ENCODE peak calls at places on chromosomes 4 and X, in four cellular contexts. One of them, this sample, is unnamed.

GRCh38 chr4:137705171-137705783 is 173.0 kb upstream of the PCDH18 start:
- DNase-seq in NCI-H187 treated with DMSO at 0.1 percent for 48 hours: no peak
- DNase-seq in anterior cingulate cortex: no peak
- DNase-seq in body of pancreas: no peak
- DNase-seq in this sample: no peak

GRCh38 chr4:138890921-138891570 is 124.5 kb upstream of the NOCT start:
- DNase-seq in NCI-H187 treated with DMSO at 0.1 percent for 48 hours: peak; percentile 67
- DNase-seq in anterior cingulate cortex: no peak
- DNase-seq in body of pancreas: no peak
- DNase-seq in this sample: no peak

GRCh38 chrX:130770615-130771014 is 132.4 kb downstream of the ENOX2 start:
- DNase-seq in NCI-H187 treated with DMSO at 0.1 percent for 48 hours: no peak
- DNase-seq in anterior cingulate cortex: no peak
- DNase-seq in body of pancreas: no peak
- DNase-seq in this sample: no peak

GRCh38 chr4:128844931-128845330 is 35.4 kb downstream of the JADE1 start:
- DNase-seq in NCI-H187 treated with DMSO at 0.1 percent for 48 hours: no peak
- DNase-seq in anterior cingulate cortex: peak; percentile 5
- DNase-seq in body of pancreas: peak; percentile 94
- DNase-seq in this sample: no peak

GRCh38 chr4:138118270-138118669 is 123.9 kb downstream of the SLC7A11 start:
- DNase-seq in NCI-H187 treated with DMSO at 0.1 percent for 48 hours: no peak
- DNase-seq in anterior cingulate cortex: no peak
- DNase-seq in body of pancreas: no peak
- DNase-seq in this sample: no peak

GRCh38 chr4:66577922-66578321 is 907.6 kb upstream of the EPHA5 start:
- DNase-seq in NCI-H187 treated with DMSO at 0.1 percent for 48 hours: peak; percentile 23
- DNase-seq in anterior cingulate cortex: no peak
- DNase-seq in body of pancreas: no peak
- DNase-seq in this sample: no peak

GRCh38 chr4:108171541-108172230 is 3.0 kb upstream of the LEF1 start:
- DNase-seq in NCI-H187 treated with DMSO at 0.1 percent for 48 hours: no peak
- DNase-seq in anterior cingulate cortex: no peak
- DNase-seq in body of pancreas: no peak
- DNase-seq in this sample: no peak

GRCh38 chr4:54909964-54910363 is 215.4 kb downstream of the KDR start:
- DNase-seq in NCI-H187 treated with DMSO at 0.1 percent for 48 hours: no peak
- DNase-seq in anterior cingulate cortex: no peak
- DNase-seq in body of pancreas: no peak
- DNase-seq in this sample: no peak

GRCh38 chr4:139969635-139970266 is 184.2 kb downstream of the MAML3 start:
- DNase-seq in NCI-H187 treated with DMSO at 0.1 percent for 48 hours: no peak
- DNase-seq in anterior cingulate cortex: no peak
- DNase-seq in body of pancreas: no peak
- DNase-seq in this sample: no peak

GRCh38 chr4:173301518-173302201 is 32.5 kb downstream of the HMGB2 start:
- DNase-seq in NCI-H187 treated with DMSO at 0.1 percent for 48 hours: no peak
- DNase-seq in anterior cingulate cortex: no peak
- DNase-seq in body of pancreas: no peak
- DNase-seq in this sample: no peak

GRCh38 chr4:40585201-40585789 is 44.4 kb downstream of the RBM47 start:
- DNase-seq in NCI-H187 treated with DMSO at 0.1 percent for 48 hours: no peak
- DNase-seq in anterior cingulate cortex: no peak
- DNase-seq in body of pancreas: no peak
- DNase-seq in this sample: no peak

GRCh38 chr4:5751073-5751917 is 40.3 kb downstream of the EVC start:
- DNase-seq in NCI-H187 treated with DMSO at 0.1 percent for 48 hours: no peak
- DNase-seq in anterior cingulate cortex: no peak
- DNase-seq in body of pancreas: no peak
- DNase-seq in this sample: no peak

GRCh38 chr4:139975830-139976272 is 178.1 kb downstream of the MAML3 start:
- DNase-seq in NCI-H187 treated with DMSO at 0.1 percent for 48 hours: no peak
- DNase-seq in anterior cingulate cortex: no peak
- DNase-seq in body of pancreas: peak; percentile 34
- DNase-seq in this sample: no peak

GRCh38 chrX:132271330-132271729 is 52.1 kb upstream of the RAP2C start:
- DNase-seq in NCI-H187 treated with DMSO at 0.1 percent for 48 hours: no peak
- DNase-seq in anterior cingulate cortex: no peak
- DNase-seq in body of pancreas: no peak
- DNase-seq in this sample: no peak

GRCh38 chr4:62320612-62321011 is 1120.5 kb downstream of the ADGRL3 start:
- DNase-seq in NCI-H187 treated with DMSO at 0.1 percent for 48 hours: no peak
- DNase-seq in anterior cingulate cortex: no peak
- DNase-seq in body of pancreas: no peak
- DNase-seq in this sample: no peak

GRCh38 chrX:110167952-110168451 is 149.9 kb downstream of the AMMECR1 start:
- DNase-seq in NCI-H187 treated with DMSO at 0.1 percent for 48 hours: no peak
- DNase-seq in anterior cingulate cortex: peak; percentile 5
- DNase-seq in body of pancreas: peak; percentile 24
- DNase-seq in this sample: peak; percentile 25

GRCh38 chrX:153992180-153992579 is 19.6 kb downstream of the TMEM187 start:
- DNase-seq in NCI-H187 treated with DMSO at 0.1 percent for 48 hours: no peak
- DNase-seq in anterior cingulate cortex: no peak
- DNase-seq in body of pancreas: no peak
- DNase-seq in this sample: no peak

GRCh38 chr4:56200275-56200674 is 187.0 kb downstream of the AASDH start:
- DNase-seq in NCI-H187 treated with DMSO at 0.1 percent for 48 hours: no peak
- DNase-seq in anterior cingulate cortex: no peak
- DNase-seq in body of pancreas: no peak
- DNase-seq in this sample: no peak

GRCh38 chr4:8370835-8371234 is 69.7 kb downstream of the ACOX3 start:
- DNase-seq in NCI-H187 treated with DMSO at 0.1 percent for 48 hours: no peak
- DNase-seq in anterior cingulate cortex: no peak
- DNase-seq in body of pancreas: no peak
- DNase-seq in this sample: no peak

GRCh38 chr4:96037705-96038104 is 197.8 kb downstream of the PDHA2 start:
- DNase-seq in NCI-H187 treated with DMSO at 0.1 percent for 48 hours: no peak
- DNase-seq in anterior cingulate cortex: no peak
- DNase-seq in body of pancreas: no peak
- DNase-seq in this sample: no peak

GRCh38 chr4:47852121-47852520 is 14.3 kb upstream of the CORIN start:
- DNase-seq in NCI-H187 treated with DMSO at 0.1 percent for 48 hours: no peak
- DNase-seq in anterior cingulate cortex: no peak
- DNase-seq in body of pancreas: no peak
- DNase-seq in this sample: no peak

GRCh38 chrX:135384161-135384836 is 37.4 kb upstream of the SMIM10L2A start:
- DNase-seq in NCI-H187 treated with DMSO at 0.1 percent for 48 hours: no peak
- DNase-seq in anterior cingulate cortex: no peak
- DNase-seq in body of pancreas: no peak
- DNase-seq in this sample: no peak

GRCh38 chr4:98565646-98566403 is 92.6 kb downstream of the TSPAN5 start:
- DNase-seq in NCI-H187 treated with DMSO at 0.1 percent for 48 hours: no peak
- DNase-seq in anterior cingulate cortex: no peak
- DNase-seq in body of pancreas: no peak
- DNase-seq in this sample: no peak

GRCh38 chr4:11931266-11931665 is 502.6 kb upstream of the HS3ST1 start:
- DNase-seq in NCI-H187 treated with DMSO at 0.1 percent for 48 hours: no peak
- DNase-seq in anterior cingulate cortex: no peak
- DNase-seq in body of pancreas: no peak
- DNase-seq in this sample: no peak

GRCh38 chrX:14398725-14399124 is 130.6 kb upstream of the GLRA2 start:
- DNase-seq in NCI-H187 treated with DMSO at 0.1 percent for 48 hours: no peak
- DNase-seq in anterior cingulate cortex: no peak
- DNase-seq in body of pancreas: no peak
- DNase-seq in this sample: no peak

GRCh38 chrX:38561951-38562719 is 793 bp downstream of the TSPAN7 start:
- DNase-seq in NCI-H187 treated with DMSO at 0.1 percent for 48 hours: no peak
- DNase-seq in anterior cingulate cortex: peak; percentile 9
- DNase-seq in body of pancreas: peak; percentile 31
- DNase-seq in this sample: peak; percentile 8

GRCh38 chr4:80173387-80173786 is 23.9 kb upstream of the PRDM8 start:
- DNase-seq in NCI-H187 treated with DMSO at 0.1 percent for 48 hours: no peak
- DNase-seq in anterior cingulate cortex: no peak
- DNase-seq in body of pancreas: no peak
- DNase-seq in this sample: no peak

GRCh38 chr4:133147922-133148689 is 988 bp upstream of the PCDH10 start:
- DNase-seq in NCI-H187 treated with DMSO at 0.1 percent for 48 hours: no peak
- DNase-seq in anterior cingulate cortex: peak; percentile 64
- DNase-seq in body of pancreas: no peak
- DNase-seq in this sample: peak; percentile 52

GRCh38 chr4:6343950-6344408 is 74.3 kb downstream of the WFS1 start:
- DNase-seq in NCI-H187 treated with DMSO at 0.1 percent for 48 hours: no peak
- DNase-seq in anterior cingulate cortex: no peak
- DNase-seq in body of pancreas: peak; percentile 63
- DNase-seq in this sample: no peak

GRCh38 chrX:24566233-24566632 is 80.9 kb downstream of the PCYT1B start:
- DNase-seq in NCI-H187 treated with DMSO at 0.1 percent for 48 hours: no peak
- DNase-seq in anterior cingulate cortex: no peak
- DNase-seq in body of pancreas: no peak
- DNase-seq in this sample: no peak

GRCh38 chr4:101155859-101156430 is 191.4 kb downstream of the PPP3CA start:
- DNase-seq in NCI-H187 treated with DMSO at 0.1 percent for 48 hours: no peak
- DNase-seq in anterior cingulate cortex: no peak
- DNase-seq in body of pancreas: no peak
- DNase-seq in this sample: no peak

GRCh38 chr4:26048378-26048882 is 134.4 kb downstream of the SMIM20 start:
- DNase-seq in NCI-H187 treated with DMSO at 0.1 percent for 48 hours: no peak
- DNase-seq in anterior cingulate cortex: no peak
- DNase-seq in body of pancreas: no peak
- DNase-seq in this sample: no peak

GRCh38 chrX:124725467-124725866 is 379.1 kb downstream of the SH2D1A start:
- DNase-seq in NCI-H187 treated with DMSO at 0.1 percent for 48 hours: no peak
- DNase-seq in anterior cingulate cortex: no peak
- DNase-seq in body of pancreas: no peak
- DNase-seq in this sample: no peak

GRCh38 chrX:57951666-57952319 is 41.5 kb upstream of the ZXDA start:
- DNase-seq in NCI-H187 treated with DMSO at 0.1 percent for 48 hours: no peak
- DNase-seq in anterior cingulate cortex: no peak
- DNase-seq in body of pancreas: no peak
- DNase-seq in this sample: no peak

GRCh38 chr4:94307231-94307840 is 35.3 kb downstream of the HPGDS start:
- DNase-seq in NCI-H187 treated with DMSO at 0.1 percent for 48 hours: no peak
- DNase-seq in anterior cingulate cortex: no peak
- DNase-seq in body of pancreas: no peak
- DNase-seq in this sample: no peak